ENCODE peak calls at places on chromosomes 16 and 17, in seven cellular contexts. One of them, this sample, is unnamed. For H3K4me1, the result is how much of the 10 kb centered on the place peaks cover.

GRCh38 chr16:23979982-23980381 is 144.2 kb downstream of the PRKCB start:
- DNase-seq in ovary: no peak
- DNase-seq in tibial nerve: no peak
- DNase-seq in stomach: no peak
- DNase-seq in esophagus squamous epithelium: no peak
- DNase-seq in Peyer's patch: no peak
- DNase-seq in GM12878: no peak
- DNase-seq in this sample: no peak

GRCh38 chr17:59547131-59547915 is 18.1 kb upstream of the DHX40 start:
- DNase-seq in esophagus squamous epithelium: no peak
- DNase-seq in ovary: no peak
- DNase-seq in tibial nerve: no peak
- DNase-seq in Peyer's patch: no peak
- DNase-seq in stomach: no peak
- DNase-seq in GM12878: no peak
- DNase-seq in this sample: no peak

GRCh38 chr17:28963212-28963611 is 11.9 kb upstream of the PHF12 start:
- DNase-seq in GM12878: no peak
- DNase-seq in stomach: no peak
- DNase-seq in esophagus squamous epithelium: no peak
- DNase-seq in tibial nerve: no peak
- DNase-seq in Peyer's patch: no peak
- DNase-seq in ovary: no peak
- DNase-seq in this sample: no peak

GRCh38 chr16:48426244-48427135 is 41.3 kb upstream of the SIAH1 start:
- DNase-seq in GM12878: no peak
- DNase-seq in ovary: no peak
- DNase-seq in Peyer's patch: no peak
- DNase-seq in esophagus squamous epithelium: no peak
- DNase-seq in tibial nerve: no peak
- DNase-seq in stomach: no peak
- DNase-seq in this sample: no peak

GRCh38 chr17:79774561-79774975 is 3.4 kb upstream of the CBX2 start:
- DNase-seq in Peyer's patch: no peak
- DNase-seq in ovary: no peak
- DNase-seq in tibial nerve: no peak
- DNase-seq in stomach: no peak
- DNase-seq in esophagus squamous epithelium: no peak
- DNase-seq in GM12878: no peak
- DNase-seq in this sample: no peak

GRCh38 chr17:17694229-17695081 is 13.2 kb downstream of the RAI1 start:
- DNase-seq in stomach: peak
- DNase-seq in ovary: peak
- DNase-seq in Peyer's patch: peak
- DNase-seq in esophagus squamous epithelium: no peak
- DNase-seq in tibial nerve: peak
- DNase-seq in GM12878: no peak
- DNase-seq in this sample: peak

GRCh38 chr16:47460301-47460754 is 535 bp downstream of the ITFG1 start:
- DNase-seq in ovary: no peak
- DNase-seq in Peyer's patch: no peak
- DNase-seq in esophagus squamous epithelium: no peak
- DNase-seq in stomach: no peak
- DNase-seq in GM12878: no peak
- DNase-seq in tibial nerve: no peak
- DNase-seq in this sample: no peak

GRCh38 chr16:1051446-1051845 is 21.1 kb upstream of the SSTR5 start:
- DNase-seq in tibial nerve: no peak
- DNase-seq in Peyer's patch: no peak
- DNase-seq in stomach: no peak
- DNase-seq in ovary: no peak
- DNase-seq in esophagus squamous epithelium: no peak
- DNase-seq in GM12878: no peak
- DNase-seq in this sample: no peak

GRCh38 chr17:76598004-76598439 is 12.4 kb upstream of the ST6GALNAC2 start:
- DNase-seq in esophagus squamous epithelium: no peak
- DNase-seq in ovary: no peak
- DNase-seq in Peyer's patch: no peak
- DNase-seq in stomach: no peak
- DNase-seq in GM12878: no peak
- DNase-seq in tibial nerve: no peak
- DNase-seq in this sample: no peak

GRCh38 chr17:35875439-35876139 is 4.6 kb downstream of the CCL5 start:
- DNase-seq in GM12878: peak
- DNase-seq in stomach: no peak
- DNase-seq in esophagus squamous epithelium: no peak
- DNase-seq in ovary: no peak
- DNase-seq in tibial nerve: no peak
- DNase-seq in Peyer's patch: no peak
- DNase-seq in this sample: no peak

GRCh38 chr16:14502932-14503741 is 126.9 kb downstream of the PARN start:
- DNase-seq in tibial nerve: no peak
- DNase-seq in GM12878: peak
- DNase-seq in ovary: no peak
- DNase-seq in esophagus squamous epithelium: no peak
- DNase-seq in stomach: no peak
- DNase-seq in Peyer's patch: no peak
- DNase-seq in this sample: no peak

GRCh38 chr17:42194133-42194899 is at the start of gene GHDC:
- DNase-seq in GM12878: peak
- DNase-seq in stomach: peak
- DNase-seq in esophagus squamous epithelium: no peak
- DNase-seq in Peyer's patch: peak
- DNase-seq in tibial nerve: peak
- DNase-seq in ovary: peak
- DNase-seq in this sample: peak

GRCh38 chr16:70706948-70707465 is 21.2 kb upstream of the MTSS2 start:
- DNase-seq in GM12878: no peak
- DNase-seq in Peyer's patch: no peak
- DNase-seq in stomach: no peak
- DNase-seq in tibial nerve: no peak
- DNase-seq in esophagus squamous epithelium: no peak
- DNase-seq in ovary: peak
- DNase-seq in this sample: no peak

GRCh38 chr16:84842516-84843148 is 22.8 kb downstream of the CRISPLD2 start:
- DNase-seq in GM12878: no peak
- DNase-seq in tibial nerve: no peak
- DNase-seq in Peyer's patch: no peak
- DNase-seq in esophagus squamous epithelium: no peak
- DNase-seq in stomach: no peak
- DNase-seq in ovary: no peak
- DNase-seq in this sample: no peak

GRCh38 chr17:77436058-77436442 is 295.3 kb downstream of the SEC14L1 start:
- DNase-seq in GM12878: no peak
- DNase-seq in stomach: no peak
- DNase-seq in esophagus squamous epithelium: no peak
- DNase-seq in tibial nerve: no peak
- DNase-seq in ovary: no peak
- DNase-seq in Peyer's patch: no peak
- DNase-seq in this sample: no peak

GRCh38 chr17:41532947-41533570 is 5.0 kb upstream of the KRT19 start:
- DNase-seq in stomach: no peak
- DNase-seq in tibial nerve: no peak
- DNase-seq in esophagus squamous epithelium: no peak
- DNase-seq in Peyer's patch: no peak
- DNase-seq in GM12878: no peak
- DNase-seq in ovary: no peak
- DNase-seq in this sample: no peak

DNA sequence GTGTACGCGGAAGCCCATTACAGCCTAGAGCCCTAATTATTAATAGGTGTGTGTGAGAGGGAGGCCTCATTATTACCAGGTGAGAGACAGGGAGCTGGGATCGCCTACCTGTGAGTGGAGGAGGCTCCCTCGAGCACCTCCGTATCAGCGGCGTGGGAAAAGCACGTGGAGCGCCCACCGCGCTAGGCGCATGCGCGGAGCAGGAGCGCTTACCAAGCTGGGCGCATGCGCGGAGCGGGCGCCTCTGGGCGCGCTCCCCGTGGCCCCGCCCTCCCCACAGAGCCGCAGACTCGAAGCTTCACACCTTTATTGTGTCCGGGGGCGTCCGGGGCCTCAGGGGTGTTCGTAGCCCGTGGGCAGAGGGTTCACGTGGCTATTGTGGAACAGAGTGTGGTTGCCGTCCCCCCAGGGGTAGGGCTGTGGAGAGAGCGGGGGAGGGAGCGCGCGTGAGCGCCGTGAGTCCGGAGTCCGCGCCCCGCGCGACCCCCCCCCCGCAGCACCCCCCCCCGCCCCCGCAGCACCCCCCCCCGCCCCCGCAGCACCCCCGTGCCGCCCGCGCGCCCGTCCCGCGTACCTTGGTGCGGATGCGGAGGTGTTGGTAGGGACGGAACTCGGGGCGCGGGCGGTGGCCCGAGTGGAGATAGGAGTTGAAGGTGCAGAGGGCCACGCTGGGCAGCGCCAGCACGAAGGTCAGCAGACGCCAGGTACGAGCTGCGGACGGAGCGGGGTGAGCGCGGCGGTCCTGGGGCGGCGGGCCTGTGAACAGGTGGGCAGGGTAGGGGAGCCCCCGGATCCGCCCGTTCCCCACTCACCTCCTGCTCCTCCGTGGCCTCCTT is 501 bp downstream of the COX6A2 start:
- DNase-seq in tibial nerve: no peak
- DNase-seq in GM12878: no peak
- DNase-seq in stomach: peak
- DNase-seq in esophagus squamous epithelium: no peak
- DNase-seq in ovary: peak
- DNase-seq in Peyer's patch: no peak
- DNase-seq in this sample: peak
- H3K4me3 ChIP-seq in tibial nerve: peak
- H3K4me3 ChIP-seq in GM12878: no peak
- H3K4me3 ChIP-seq in stomach: peak
- H3K4me3 ChIP-seq in esophagus squamous epithelium: peak
- H3K4me3 ChIP-seq in ovary: peak
- H3K4me3 ChIP-seq in Peyer's patch: peak
- H3K4me3 ChIP-seq in this sample: no peak

GRCh38 chr16:50440991-50441390 is 72.2 kb upstream of the BRD7 start:
- DNase-seq in Peyer's patch: no peak
- DNase-seq in ovary: no peak
- DNase-seq in stomach: no peak
- DNase-seq in GM12878: no peak
- DNase-seq in esophagus squamous epithelium: no peak
- DNase-seq in tibial nerve: no peak
- DNase-seq in this sample: no peak
- H3K4me1 ChIP-seq in Peyer's patch: under half
- H3K4me1 ChIP-seq in ovary: under half
- H3K4me1 ChIP-seq in stomach: under half
- H3K4me1 ChIP-seq in GM12878: under half
- H3K4me1 ChIP-seq in esophagus squamous epithelium: under half
- H3K4me1 ChIP-seq in tibial nerve: under half
- H3K4me1 ChIP-seq in this sample: under half

DNA sequence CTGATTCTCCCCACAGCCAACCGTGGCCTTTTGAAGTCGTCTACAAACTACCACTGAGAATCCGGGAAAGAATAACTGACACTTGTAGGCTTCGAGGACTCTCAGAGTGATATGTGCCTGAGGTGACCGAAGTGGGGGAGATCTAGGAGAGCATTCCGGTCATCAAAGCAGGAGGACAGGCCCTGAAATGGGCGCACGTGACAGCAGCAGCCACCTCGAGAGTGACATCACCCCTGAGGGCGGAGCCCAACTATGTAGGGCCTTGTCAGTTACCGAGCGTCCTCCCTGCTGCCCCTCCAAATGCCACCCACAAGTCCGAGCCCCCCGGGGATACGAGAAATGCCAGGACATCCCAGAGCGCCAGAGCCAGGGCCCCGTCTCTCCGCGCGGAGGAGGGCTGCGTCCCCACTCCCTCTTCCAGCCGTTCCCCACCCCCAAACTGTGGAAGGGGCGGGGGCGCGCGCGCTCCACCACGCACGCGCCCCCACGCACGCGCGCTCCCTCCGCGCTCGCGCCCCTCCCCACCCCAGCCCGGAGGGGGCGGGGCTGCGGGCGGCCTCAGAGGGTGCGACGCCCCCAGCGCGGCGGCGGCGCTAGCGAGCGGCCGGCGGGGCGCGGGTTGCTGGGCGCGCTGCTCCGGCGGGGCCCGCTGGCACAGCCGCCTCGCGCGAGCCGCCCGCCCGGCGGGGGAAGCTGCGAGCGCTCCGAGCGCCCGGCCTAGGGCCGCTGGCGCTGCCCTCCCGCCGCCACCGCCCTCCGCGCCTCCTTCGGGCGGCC is at the start of gene TANC2:
- DNase-seq in Peyer's patch: peak
- DNase-seq in esophagus squamous epithelium: no peak
- DNase-seq in tibial nerve: peak
- DNase-seq in stomach: peak
- DNase-seq in ovary: peak
- DNase-seq in GM12878: peak
- DNase-seq in this sample: peak
- TF ChIP-seq POLR2A in Peyer's patch: no peak
- TF ChIP-seq POLR2A in esophagus squamous epithelium: no peak
- TF ChIP-seq POLR2A in tibial nerve: peak
- TF ChIP-seq POLR2A in stomach: no peak
- TF ChIP-seq POLR2A in ovary: peak
- TF ChIP-seq POLR2A in GM12878: no peak
- TF ChIP-seq POLR2A in this sample: peak

GRCh38 chr17:27631897-27632725 is 1.1 kb downstream of the LGALS9 start:
- DNase-seq in ovary: no peak
- DNase-seq in tibial nerve: no peak
- DNase-seq in stomach: no peak
- DNase-seq in esophagus squamous epithelium: no peak
- DNase-seq in GM12878: no peak
- DNase-seq in Peyer's patch: no peak
- DNase-seq in this sample: no peak

GRCh38 chr17:27633312-27634025 is 2.5 kb downstream of the LGALS9 start:
- DNase-seq in GM12878: no peak
- DNase-seq in ovary: no peak
- DNase-seq in Peyer's patch: no peak
- DNase-seq in stomach: no peak
- DNase-seq in tibial nerve: no peak
- DNase-seq in esophagus squamous epithelium: no peak
- DNase-seq in this sample: peak

GRCh38 chr17:27634026-27634335 is 3.0 kb downstream of the LGALS9 start:
- DNase-seq in tibial nerve: no peak
- DNase-seq in ovary: no peak
- DNase-seq in esophagus squamous epithelium: no peak
- DNase-seq in stomach: no peak
- DNase-seq in Peyer's patch: no peak
- DNase-seq in GM12878: no peak
- DNase-seq in this sample: no peak

GRCh38 chr17:27630607-27631408 is at the start of gene LGALS9:
- DNase-seq in stomach: peak
- DNase-seq in Peyer's patch: peak
- DNase-seq in GM12878: peak
- DNase-seq in ovary: no peak
- DNase-seq in tibial nerve: no peak
- DNase-seq in esophagus squamous epithelium: no peak
- DNase-seq in this sample: peak

GRCh38 chr17:27631409-27631755 is 394 bp downstream of the LGALS9 start:
- DNase-seq in esophagus squamous epithelium: no peak
- DNase-seq in Peyer's patch: peak
- DNase-seq in ovary: no peak
- DNase-seq in stomach: no peak
- DNase-seq in tibial nerve: no peak
- DNase-seq in GM12878: no peak
- DNase-seq in this sample: no peak
- H3K4me3 ChIP-seq in esophagus squamous epithelium: peak
- H3K4me3 ChIP-seq in Peyer's patch: peak
- H3K4me3 ChIP-seq in ovary: no peak
- H3K4me3 ChIP-seq in stomach: peak
- H3K4me3 ChIP-seq in tibial nerve: peak
- H3K4me3 ChIP-seq in GM12878: peak
- H3K4me3 ChIP-seq in this sample: no peak